ENCODE peak calls at places on chromosomes 1 and 21, in five cellular contexts. I is HAP-1, T is LNCaP clone FGC, L is lower lobe of right lung, M is COR-L47. E is an unnamed sample.

GRCh38 chr21:28771790-28772501 is 220.7 kb downstream of the LTN1 start:
- DNase-seq in I (no peak), T (peak), L (no peak), M (no peak), E (no peak)

GRCh38 chr1:230752407-230752806 is 5.2 kb downstream of the CAPN9 start:
- DNase-seq in I (no peak), T (peak), L (peak), M (peak), E (peak)

GRCh38 chr1:67618285-67619018 is 66.5 kb upstream of the GADD45A start:
- DNase-seq in I (no peak), T (peak), L (no peak), M (no peak), E (peak)

GRCh38 chr1:192010406-192010805 is 147.9 kb upstream of the RGS18 start:
- DNase-seq in I (no peak), T (no peak), L (no peak), M (no peak), E (no peak)

GRCh38 chr1:22246755-22247480 is 104.0 kb upstream of the WNT4 start:
- DNase-seq in I (no peak), T (no peak), L (no peak), M (no peak), E (no peak)

GRCh38 chr21:36706482-36706852 is 7.6 kb downstream of the SIM2 start:
- DNase-seq in I (no peak), T (no peak), L (no peak), M (no peak), E (no peak)

GRCh38 chr1:23065385-23065784 is 46.1 kb downstream of the KDM1A start:
- DNase-seq in I (no peak), T (no peak), L (no peak), M (no peak), E (no peak)

GRCh38 chr1:177472567-177472966 is 301.8 kb downstream of the BRINP2 start:
- DNase-seq in I (no peak), T (no peak), L (no peak), M (no peak), E (no peak)

GRCh38 chr1:117365350-117366280 is 1.6 kb upstream of the MAN1A2 start:
- DNase-seq in I (no peak), T (no peak), L (no peak), M (no peak), E (no peak)

GRCh38 chr1:209756608-209757445 is 974 bp downstream of the TRAF3IP3 start:
- DNase-seq in I (no peak), T (no peak), L (peak), M (no peak), E (no peak)

GRCh38 chr1:17007121-17007520 is 4.6 kb downstream of the ATP13A2 start:
- DNase-seq in I (no peak), T (no peak), L (no peak), M (no peak), E (no peak)

GRCh38 chr1:82979593-82980230 is 1019.2 kb downstream of the TTLL7 start:
- DNase-seq in I (no peak), T (no peak), L (no peak), M (peak), E (peak)

GRCh38 chr1:94061513-94062443 is 59.2 kb downstream of the ABCA4 start:
- DNase-seq in I (peak), T (no peak), L (peak), M (peak), E (peak)

GRCh38 chr21:31156169-31156568 is 117.9 kb upstream of the KRTAP19-8 start:
- DNase-seq in I (no peak), T (no peak), L (no peak), M (no peak), E (no peak)

GRCh38 chr1:164092603-164093353 is 466.2 kb upstream of the PBX1 start:
- DNase-seq in I (peak), T (no peak), L (peak), M (no peak), E (no peak)

GRCh38 chr21:28781602-28782274 is 210.9 kb downstream of the LTN1 start:
- DNase-seq in I (peak), T (no peak), L (no peak), M (peak), E (no peak)

GRCh38 chr1:40980453-40981121 is 1.1 kb downstream of the CTPS1 start:
- DNase-seq in I (peak), T (peak), L (no peak), M (peak), E (peak)

GRCh38 chr1:234670936-234671628 is 61.1 kb upstream of the IRF2BP2 start:
- DNase-seq in I (no peak), T (no peak), L (no peak), M (no peak), E (peak)

GRCh38 chr1:150548632-150549495 is at the start of gene ADAMTSL4:
- DNase-seq in I (peak), T (no peak), L (peak), M (peak), E (peak)

GRCh38 chr1:27366411-27367159 is at the start of gene MAP3K6:
- DNase-seq in I (peak), T (peak), L (peak), M (peak), E (peak)

GRCh38 chr1:116923421-116923820 is 13.7 kb downstream of the PTGFRN start:
- DNase-seq in I (no peak), T (no peak), L (no peak), M (no peak), E (no peak)

GRCh38 chr1:31013187-31013864 is 52.2 kb downstream of the PUM1 start:
- DNase-seq in I (no peak), T (peak), L (no peak), M (no peak), E (peak)

GRCh38 chr21:32392880-32393676 is at the start of gene URB1:
- DNase-seq in I (peak), T (no peak), L (peak), M (peak), E (peak)

E was measured in NCI-H774.